ENCODE peak calls at places on chromosomes 6 and 20, in four cellular contexts. F is H1, Y is A549, N is K562. A is an unnamed sample.

GRCh38 chr20:63698739-63699465 is 2.5 kb downstream of the TNFRSF6B start:
- DNase-seq in F (no peak), Y (peak), N (peak), A (no peak)

GRCh38 chr6:159692303-159693127 is 526 bp downstream of the SOD2 start:
- DNase-seq in F (no peak), Y (no peak), N (peak), A (peak)

GRCh38 chr20:10553326-10553984 is 118.3 kb downstream of the SLX4IP start:
- DNase-seq in F (no peak), Y (peak), N (peak), A (peak)

GRCh38 chr20:63977392-63978276 is 1.8 kb downstream of the SAMD10 start:
- DNase-seq in F (no peak), Y (no peak), N (peak), A (peak)

GRCh38 chr6:159108438-159108985 is 60.7 kb upstream of the FNDC1 start:
- DNase-seq in F (no peak), Y (no peak), N (no peak), A (no peak)

GRCh38 chr6:150866147-150867073 is 908 bp downstream of the MTHFD1L start:
- DNase-seq in F (peak), Y (peak), N (peak), A (peak)

GRCh38 chr20:25300496-25301170 is 52.7 kb downstream of the PYGB start:
- DNase-seq in F (no peak), Y (no peak), N (no peak), A (no peak)

GRCh38 chr6:145276746-145277145 is 458.6 kb downstream of the EPM2A start:
- DNase-seq in F (no peak), Y (no peak), N (no peak), A (no peak)

GRCh38 chr6:31383149-31383548 is 20.2 kb upstream of the MICA start:
- DNase-seq in F (no peak), Y (no peak), N (no peak), A (no peak)

GRCh38 chr20:20824924-20825584 is 112.6 kb upstream of the RALGAPA2 start:
- DNase-seq in F (peak), Y (peak), N (peak), A (peak)

GRCh38 chr20:52943185-52943841 is 28.8 kb upstream of the TSHZ2 start:
- DNase-seq in F (no peak), Y (no peak), N (no peak), A (peak)

DNA sequence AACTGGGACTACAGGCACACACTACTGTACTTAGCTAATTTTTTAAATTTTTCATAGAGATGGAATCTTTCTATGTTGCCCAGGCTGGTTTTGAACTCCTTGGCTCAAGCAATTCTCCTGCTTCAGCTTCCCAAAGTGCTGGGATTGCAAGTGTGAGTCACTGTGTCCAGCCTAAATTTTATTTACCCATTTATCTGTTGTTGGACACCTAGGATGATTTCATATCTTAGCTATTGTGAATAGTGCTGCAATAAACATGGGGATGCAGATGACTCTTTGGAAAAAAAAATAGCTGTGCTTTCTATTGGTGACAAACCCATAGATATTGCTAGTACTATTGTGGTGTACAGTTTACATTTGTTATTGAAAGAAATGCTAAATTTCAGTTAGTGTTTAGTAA is 19.6 kb upstream of the SYNCRIP start:
- DNase-seq in F (no peak), Y (no peak), N (no peak), A (no peak)
- TF ChIP-seq RNF2 in F (no peak), Y (no peak), N (no peak), A (no peak)

GRCh38 chr20:58907481-58908137 is 55.1 kb downstream of the GNAS start:
- DNase-seq in F (no peak), Y (no peak), N (peak), A (peak)
- TF ChIP-seq RNF2 in F (no peak), Y (no peak), N (peak), A (no peak)

GRCh38 chr20:57624124-57624523 is 3.9 kb upstream of the ZBP1 start:
- DNase-seq in F (no peak), Y (no peak), N (no peak), A (no peak)

GRCh38 chr20:57625978-57626377 is 5.8 kb upstream of the ZBP1 start:
- DNase-seq in F (no peak), Y (no peak), N (no peak), A (no peak)

GRCh38 chr20:57627339-57627738 is 7.1 kb upstream of the ZBP1 start:
- DNase-seq in F (peak), Y (no peak), N (no peak), A (no peak)

GRCh38 chr20:57622579-57623381 is 2.6 kb upstream of the ZBP1 start:
- DNase-seq in F (peak), Y (peak), N (peak), A (peak)

DNA sequence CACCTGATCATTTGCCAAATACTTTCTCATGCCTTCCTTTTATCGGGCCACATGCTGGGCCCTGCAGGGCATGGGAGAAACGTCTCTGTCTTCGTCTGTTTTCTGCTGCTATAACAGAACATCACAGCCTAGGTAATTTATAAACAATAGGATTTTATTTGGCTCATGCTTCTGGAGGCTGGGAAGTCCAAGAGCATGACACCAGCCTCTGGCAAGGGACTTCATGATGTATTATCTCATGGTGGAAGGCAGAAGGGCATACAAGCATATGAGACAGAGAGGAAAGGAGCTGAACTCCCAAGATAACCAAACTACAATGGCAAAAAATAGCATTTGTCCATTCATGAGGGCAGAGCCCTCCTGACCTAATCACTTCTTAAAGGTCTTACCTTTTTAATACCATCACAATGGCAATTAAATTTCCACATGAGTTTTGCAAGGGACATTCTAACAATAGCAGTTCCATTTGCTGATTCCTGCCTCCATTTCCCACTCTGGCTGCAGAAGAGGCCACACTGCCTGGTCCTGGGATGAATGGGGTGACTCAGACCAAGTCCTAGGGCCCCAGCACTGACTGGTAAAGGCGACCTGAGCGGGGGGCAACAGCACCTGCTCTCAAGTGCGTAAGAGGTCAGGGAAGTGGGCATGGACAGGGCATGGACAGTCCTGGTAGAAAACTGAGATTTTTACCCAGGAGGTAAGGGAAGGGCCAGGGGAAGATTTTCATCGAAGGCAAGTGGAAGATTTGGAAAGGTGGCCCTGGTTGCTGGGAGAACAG is 5.1 kb upstream of the ZBP1 start:
- DNase-seq in F (peak), Y (no peak), N (no peak), A (no peak)
- TF ChIP-seq RNF2 in F (no peak), Y (no peak), N (no peak), A (no peak)

GRCh38 chr20:48682529-48683385 is 145.0 kb downstream of the PREX1 start:
- DNase-seq in F (peak), Y (no peak), N (peak), A (peak)
- TF ChIP-seq RNF2 in F (no peak), Y (no peak), N (no peak), A (no peak)

GRCh38 chr20:7924692-7925091 is 15.6 kb downstream of the HAO1 start:
- DNase-seq in F (no peak), Y (no peak), N (no peak), A (peak)
- TF ChIP-seq RNF2 in F (no peak), Y (no peak), N (no peak), A (no peak)

A was measured in HepG2.